ENCODE peak calls at places on chromosomes 5 and 9, in seven cellular contexts. One of them, this sample, is unnamed.

GRCh38 chr5:31113101-31113500 is 80.4 kb upstream of the CDH6 start:
- DNase-seq in NCI-H774: no peak
- DNase-seq in GM12865: no peak
- DNase-seq in AG10803: peak; percentile 65
- DNase-seq in skeletal muscle cell: no peak
- DNase-seq in lung: no peak
- DNase-seq in stimulated activated CD4-positive, alpha-beta T cell treated with anti-CD3 and anti-CD28 coated beads, TNF-alpha, amount 100 ng/mL, for 48 hours: no peak
- DNase-seq in this sample: peak; percentile 63

GRCh38 chr5:106258591-106259125 is 1412.1 kb downstream of the EFNA5 start:
- DNase-seq in NCI-H774: no peak
- DNase-seq in GM12865: no peak
- DNase-seq in AG10803: peak; percentile 11
- DNase-seq in skeletal muscle cell: no peak
- DNase-seq in lung: no peak
- DNase-seq in stimulated activated CD4-positive, alpha-beta T cell treated with anti-CD3 and anti-CD28 coated beads, TNF-alpha, amount 100 ng/mL, for 48 hours: no peak
- DNase-seq in this sample: no peak

GRCh38 chr5:175627739-175628138 is 30.1 kb upstream of the HRH2 start:
- DNase-seq in NCI-H774: no peak
- DNase-seq in GM12865: no peak
- DNase-seq in AG10803: no peak
- DNase-seq in skeletal muscle cell: no peak
- DNase-seq in lung: no peak
- DNase-seq in stimulated activated CD4-positive, alpha-beta T cell treated with anti-CD3 and anti-CD28 coated beads, TNF-alpha, amount 100 ng/mL, for 48 hours: no peak
- DNase-seq in this sample: no peak

GRCh38 chr5:39193553-39194465 is 25.6 kb downstream of the FYB1 start:
- DNase-seq in NCI-H774: no peak
- DNase-seq in GM12865: no peak
- DNase-seq in AG10803: no peak
- DNase-seq in skeletal muscle cell: no peak
- DNase-seq in lung: no peak
- DNase-seq in stimulated activated CD4-positive, alpha-beta T cell treated with anti-CD3 and anti-CD28 coated beads, TNF-alpha, amount 100 ng/mL, for 48 hours: no peak
- DNase-seq in this sample: no peak

GRCh38 chr9:112764344-112764743 is 13.8 kb downstream of the SNX30 start:
- DNase-seq in NCI-H774: no peak
- DNase-seq in GM12865: no peak
- DNase-seq in AG10803: peak; percentile 72
- DNase-seq in skeletal muscle cell: no peak
- DNase-seq in lung: no peak
- DNase-seq in stimulated activated CD4-positive, alpha-beta T cell treated with anti-CD3 and anti-CD28 coated beads, TNF-alpha, amount 100 ng/mL, for 48 hours: no peak
- DNase-seq in this sample: peak; percentile 14

GRCh38 chr5:95098012-95098411 is 186.9 kb downstream of the MCTP1 start:
- DNase-seq in NCI-H774: no peak
- DNase-seq in GM12865: no peak
- DNase-seq in AG10803: no peak
- DNase-seq in skeletal muscle cell: no peak
- DNase-seq in lung: no peak
- DNase-seq in stimulated activated CD4-positive, alpha-beta T cell treated with anti-CD3 and anti-CD28 coated beads, TNF-alpha, amount 100 ng/mL, for 48 hours: no peak
- DNase-seq in this sample: no peak

GRCh38 chr5:98816574-98817222 is 43.2 kb downstream of the RGMB start:
- DNase-seq in NCI-H774: peak; percentile 4
- DNase-seq in GM12865: no peak
- DNase-seq in AG10803: no peak
- DNase-seq in skeletal muscle cell: no peak
- DNase-seq in lung: peak; percentile 76
- DNase-seq in stimulated activated CD4-positive, alpha-beta T cell treated with anti-CD3 and anti-CD28 coated beads, TNF-alpha, amount 100 ng/mL, for 48 hours: no peak
- DNase-seq in this sample: no peak

GRCh38 chr9:120383999-120384924 is 195.7 kb downstream of the CDK5RAP2 start:
- DNase-seq in NCI-H774: peak; percentile 44
- DNase-seq in GM12865: no peak
- DNase-seq in AG10803: peak; percentile 74
- DNase-seq in skeletal muscle cell: no peak
- DNase-seq in lung: no peak
- DNase-seq in stimulated activated CD4-positive, alpha-beta T cell treated with anti-CD3 and anti-CD28 coated beads, TNF-alpha, amount 100 ng/mL, for 48 hours: no peak
- DNase-seq in this sample: peak; percentile 91

GRCh38 chr5:122907238-122907637 is 61.8 kb downstream of the SNX24 start:
- DNase-seq in NCI-H774: no peak
- DNase-seq in GM12865: no peak
- DNase-seq in AG10803: peak; percentile 58
- DNase-seq in skeletal muscle cell: no peak
- DNase-seq in lung: no peak
- DNase-seq in stimulated activated CD4-positive, alpha-beta T cell treated with anti-CD3 and anti-CD28 coated beads, TNF-alpha, amount 100 ng/mL, for 48 hours: no peak
- DNase-seq in this sample: no peak

GRCh38 chr9:115291841-115292240 is 173.9 kb upstream of the TNC start:
- DNase-seq in NCI-H774: no peak
- DNase-seq in GM12865: no peak
- DNase-seq in AG10803: peak; percentile 37
- DNase-seq in skeletal muscle cell: no peak
- DNase-seq in lung: peak; percentile 71
- DNase-seq in stimulated activated CD4-positive, alpha-beta T cell treated with anti-CD3 and anti-CD28 coated beads, TNF-alpha, amount 100 ng/mL, for 48 hours: no peak
- DNase-seq in this sample: peak; percentile 13

GRCh38 chr9:92175441-92175840 is 60.2 kb upstream of the SPTLC1 start:
- DNase-seq in NCI-H774: no peak
- DNase-seq in GM12865: no peak
- DNase-seq in AG10803: no peak
- DNase-seq in skeletal muscle cell: no peak
- DNase-seq in lung: no peak
- DNase-seq in stimulated activated CD4-positive, alpha-beta T cell treated with anti-CD3 and anti-CD28 coated beads, TNF-alpha, amount 100 ng/mL, for 48 hours: no peak
- DNase-seq in this sample: no peak

GRCh38 chr9:98081477-98082219 is 25.1 kb downstream of the NANS start:
- DNase-seq in NCI-H774: no peak
- DNase-seq in GM12865: no peak
- DNase-seq in AG10803: peak; percentile 60
- DNase-seq in skeletal muscle cell: peak; percentile 25
- DNase-seq in lung: no peak
- DNase-seq in stimulated activated CD4-positive, alpha-beta T cell treated with anti-CD3 and anti-CD28 coated beads, TNF-alpha, amount 100 ng/mL, for 48 hours: no peak
- DNase-seq in this sample: peak; percentile 44

GRCh38 chr5:9361835-9362234 is 184.0 kb downstream of the SEMA5A start:
- DNase-seq in NCI-H774: peak; percentile 70
- DNase-seq in GM12865: peak; percentile 96
- DNase-seq in AG10803: peak; percentile 30
- DNase-seq in skeletal muscle cell: no peak
- DNase-seq in lung: peak; percentile 45
- DNase-seq in stimulated activated CD4-positive, alpha-beta T cell treated with anti-CD3 and anti-CD28 coated beads, TNF-alpha, amount 100 ng/mL, for 48 hours: peak; percentile 16
- DNase-seq in this sample: peak; percentile 74

GRCh38 chr5:135273212-135273611 is 125.8 kb downstream of the MACROH2A1 start:
- DNase-seq in NCI-H774: no peak
- DNase-seq in GM12865: no peak
- DNase-seq in AG10803: no peak
- DNase-seq in skeletal muscle cell: no peak
- DNase-seq in lung: no peak
- DNase-seq in stimulated activated CD4-positive, alpha-beta T cell treated with anti-CD3 and anti-CD28 coated beads, TNF-alpha, amount 100 ng/mL, for 48 hours: no peak
- DNase-seq in this sample: no peak

GRCh38 chr5:124746252-124746915 is at the start of gene ZNF608:
- DNase-seq in NCI-H774: peak; percentile 30
- DNase-seq in GM12865: peak; percentile 36
- DNase-seq in AG10803: no peak
- DNase-seq in skeletal muscle cell: no peak
- DNase-seq in lung: no peak
- DNase-seq in stimulated activated CD4-positive, alpha-beta T cell treated with anti-CD3 and anti-CD28 coated beads, TNF-alpha, amount 100 ng/mL, for 48 hours: no peak
- DNase-seq in this sample: peak; percentile 87

GRCh38 chr9:76298497-76299144 is 95.6 kb downstream of the RFK start:
- DNase-seq in NCI-H774: no peak
- DNase-seq in GM12865: no peak
- DNase-seq in AG10803: peak; percentile 5
- DNase-seq in skeletal muscle cell: no peak
- DNase-seq in lung: no peak
- DNase-seq in stimulated activated CD4-positive, alpha-beta T cell treated with anti-CD3 and anti-CD28 coated beads, TNF-alpha, amount 100 ng/mL, for 48 hours: no peak
- DNase-seq in this sample: no peak

GRCh38 chr9:125820100-125820804 is 73.1 kb downstream of the PBX3 start:
- DNase-seq in NCI-H774: no peak
- DNase-seq in GM12865: peak; percentile 31
- DNase-seq in AG10803: no peak
- DNase-seq in skeletal muscle cell: no peak
- DNase-seq in lung: no peak
- DNase-seq in stimulated activated CD4-positive, alpha-beta T cell treated with anti-CD3 and anti-CD28 coated beads, TNF-alpha, amount 100 ng/mL, for 48 hours: no peak
- DNase-seq in this sample: peak; percentile 22

GRCh38 chr9:33124716-33125378 is 42.3 kb downstream of the B4GALT1 start:
- DNase-seq in NCI-H774: no peak
- DNase-seq in GM12865: no peak
- DNase-seq in AG10803: no peak
- DNase-seq in skeletal muscle cell: no peak
- DNase-seq in lung: no peak
- DNase-seq in stimulated activated CD4-positive, alpha-beta T cell treated with anti-CD3 and anti-CD28 coated beads, TNF-alpha, amount 100 ng/mL, for 48 hours: no peak
- DNase-seq in this sample: no peak

GRCh38 chr5:41636605-41637004 is 126.2 kb upstream of the PLCXD3 start:
- DNase-seq in NCI-H774: no peak
- DNase-seq in GM12865: peak; percentile 43
- DNase-seq in AG10803: peak; percentile 9
- DNase-seq in skeletal muscle cell: no peak
- DNase-seq in lung: no peak
- DNase-seq in stimulated activated CD4-positive, alpha-beta T cell treated with anti-CD3 and anti-CD28 coated beads, TNF-alpha, amount 100 ng/mL, for 48 hours: no peak
- DNase-seq in this sample: no peak

GRCh38 chr9:98140503-98140902 is 21.5 kb upstream of the TRIM14 start:
- DNase-seq in NCI-H774: no peak
- DNase-seq in GM12865: no peak
- DNase-seq in AG10803: no peak
- DNase-seq in skeletal muscle cell: no peak
- DNase-seq in lung: no peak
- DNase-seq in stimulated activated CD4-positive, alpha-beta T cell treated with anti-CD3 and anti-CD28 coated beads, TNF-alpha, amount 100 ng/mL, for 48 hours: no peak
- DNase-seq in this sample: no peak

GRCh38 chr9:86687788-86688187 is 259.5 kb downstream of the GAS1 start:
- DNase-seq in NCI-H774: no peak
- DNase-seq in GM12865: no peak
- DNase-seq in AG10803: no peak
- DNase-seq in skeletal muscle cell: no peak
- DNase-seq in lung: no peak
- DNase-seq in stimulated activated CD4-positive, alpha-beta T cell treated with anti-CD3 and anti-CD28 coated beads, TNF-alpha, amount 100 ng/mL, for 48 hours: no peak
- DNase-seq in this sample: no peak

GRCh38 chr5:157913575-157913974 is 54.6 kb upstream of the CLINT1 start:
- DNase-seq in NCI-H774: peak; percentile 76
- DNase-seq in GM12865: no peak
- DNase-seq in AG10803: no peak
- DNase-seq in skeletal muscle cell: no peak
- DNase-seq in lung: no peak
- DNase-seq in stimulated activated CD4-positive, alpha-beta T cell treated with anti-CD3 and anti-CD28 coated beads, TNF-alpha, amount 100 ng/mL, for 48 hours: no peak
- DNase-seq in this sample: no peak

GRCh38 chr5:133108481-133108921 is 56.7 kb downstream of the HSPA4 start:
- DNase-seq in NCI-H774: no peak
- DNase-seq in GM12865: peak; percentile 21
- DNase-seq in AG10803: no peak
- DNase-seq in skeletal muscle cell: no peak
- DNase-seq in lung: no peak
- DNase-seq in stimulated activated CD4-positive, alpha-beta T cell treated with anti-CD3 and anti-CD28 coated beads, TNF-alpha, amount 100 ng/mL, for 48 hours: no peak
- DNase-seq in this sample: no peak

GRCh38 chr5:61301345-61301744 is 30.7 kb upstream of the ZSWIM6 start:
- DNase-seq in NCI-H774: no peak
- DNase-seq in GM12865: no peak
- DNase-seq in AG10803: no peak
- DNase-seq in skeletal muscle cell: peak; percentile 79
- DNase-seq in lung: no peak
- DNase-seq in stimulated activated CD4-positive, alpha-beta T cell treated with anti-CD3 and anti-CD28 coated beads, TNF-alpha, amount 100 ng/mL, for 48 hours: no peak
- DNase-seq in this sample: peak; percentile 85

GRCh38 chr5:34563951-34564705 is 92.0 kb upstream of the RAI14 start:
- DNase-seq in NCI-H774: no peak
- DNase-seq in GM12865: no peak
- DNase-seq in AG10803: peak; percentile 27
- DNase-seq in skeletal muscle cell: peak; percentile 67
- DNase-seq in lung: no peak
- DNase-seq in stimulated activated CD4-positive, alpha-beta T cell treated with anti-CD3 and anti-CD28 coated beads, TNF-alpha, amount 100 ng/mL, for 48 hours: no peak
- DNase-seq in this sample: peak; percentile 74

GRCh38 chr5:78056901-78057514 is 237.5 kb downstream of the AP3B1 start:
- DNase-seq in NCI-H774: no peak
- DNase-seq in GM12865: no peak
- DNase-seq in AG10803: no peak
- DNase-seq in skeletal muscle cell: no peak
- DNase-seq in lung: no peak
- DNase-seq in stimulated activated CD4-positive, alpha-beta T cell treated with anti-CD3 and anti-CD28 coated beads, TNF-alpha, amount 100 ng/mL, for 48 hours: no peak
- DNase-seq in this sample: no peak

GRCh38 chr9:137127301-137128157 is 11.4 kb upstream of the GRIN1 start:
- DNase-seq in NCI-H774: no peak
- DNase-seq in GM12865: peak; percentile 74
- DNase-seq in AG10803: no peak
- DNase-seq in skeletal muscle cell: no peak
- DNase-seq in lung: peak; percentile 38
- DNase-seq in stimulated activated CD4-positive, alpha-beta T cell treated with anti-CD3 and anti-CD28 coated beads, TNF-alpha, amount 100 ng/mL, for 48 hours: no peak
- DNase-seq in this sample: no peak

GRCh38 chr5:139787568-139788293 is 7.9 kb upstream of the PSD2 start:
- DNase-seq in NCI-H774: peak; percentile 74
- DNase-seq in GM12865: peak; percentile 86
- DNase-seq in AG10803: peak; percentile 64
- DNase-seq in skeletal muscle cell: no peak
- DNase-seq in lung: peak; percentile 85
- DNase-seq in stimulated activated CD4-positive, alpha-beta T cell treated with anti-CD3 and anti-CD28 coated beads, TNF-alpha, amount 100 ng/mL, for 48 hours: peak; percentile 72
- DNase-seq in this sample: peak; percentile 58

GRCh38 chr9:86700601-86701000 is 246.7 kb downstream of the GAS1 start:
- DNase-seq in NCI-H774: no peak
- DNase-seq in GM12865: no peak
- DNase-seq in AG10803: peak; percentile 89
- DNase-seq in skeletal muscle cell: no peak
- DNase-seq in lung: no peak
- DNase-seq in stimulated activated CD4-positive, alpha-beta T cell treated with anti-CD3 and anti-CD28 coated beads, TNF-alpha, amount 100 ng/mL, for 48 hours: no peak
- DNase-seq in this sample: peak; percentile 42

GRCh38 chr5:33441241-33441844 is 578 bp downstream of the TARS1 start:
- DNase-seq in NCI-H774: no peak
- DNase-seq in GM12865: peak; percentile 51
- DNase-seq in AG10803: peak; percentile 77
- DNase-seq in skeletal muscle cell: peak; percentile 33
- DNase-seq in lung: peak; percentile 31
- DNase-seq in stimulated activated CD4-positive, alpha-beta T cell treated with anti-CD3 and anti-CD28 coated beads, TNF-alpha, amount 100 ng/mL, for 48 hours: peak; percentile 14
- DNase-seq in this sample: peak; percentile 74

GRCh38 chr5:78641060-78641474 is 7.5 kb downstream of the LHFPL2 start:
- DNase-seq in NCI-H774: no peak
- DNase-seq in GM12865: no peak
- DNase-seq in AG10803: no peak
- DNase-seq in skeletal muscle cell: no peak
- DNase-seq in lung: no peak
- DNase-seq in stimulated activated CD4-positive, alpha-beta T cell treated with anti-CD3 and anti-CD28 coated beads, TNF-alpha, amount 100 ng/mL, for 48 hours: no peak
- DNase-seq in this sample: no peak

GRCh38 chr5:14240366-14240765 is 97.2 kb downstream of the TRIO start:
- DNase-seq in NCI-H774: no peak
- DNase-seq in GM12865: no peak
- DNase-seq in AG10803: peak; percentile 81
- DNase-seq in skeletal muscle cell: no peak
- DNase-seq in lung: no peak
- DNase-seq in stimulated activated CD4-positive, alpha-beta T cell treated with anti-CD3 and anti-CD28 coated beads, TNF-alpha, amount 100 ng/mL, for 48 hours: no peak
- DNase-seq in this sample: peak; percentile 74